ENCODE peak calls at places on chromosomes 12 and 14, in four cellular contexts. W is head of caudate nucleus, P is Daoy, A is LHCN-M2. Z is an unnamed sample.

GRCh38 chr14:77276959-77277358 is 6.0 kb upstream of the NGB start:
- DNase-seq in W (no peak), P (no peak), A (no peak), Z (no peak)

GRCh38 chr12:113002155-113002554 is 23.8 kb downstream of the OAS2 start:
- DNase-seq in W (no peak), P (no peak), A (peak; percentile 31), Z (no peak)

GRCh38 chr12:15532364-15532977 is 210.2 kb downstream of the PTPRO start:
- DNase-seq in W (no peak), P (peak; percentile 65), A (peak; percentile 95), Z (peak; percentile 82)

GRCh38 chr12:69688496-69689427 is 10.3 kb downstream of the BEST3 start:
- DNase-seq in W (no peak), P (peak; percentile 98), A (peak; percentile 99), Z (peak; percentile 94)

GRCh38 chr14:57199911-57200310 is 68.8 kb downstream of the EXOC5 start:
- DNase-seq in W (no peak), P (peak; percentile 60), A (peak; percentile 45), Z (peak; percentile 17)

GRCh38 chr12:15706010-15706676 is 83.0 kb downstream of the EPS8 start:
- DNase-seq in W (no peak), P (no peak), A (no peak), Z (no peak)

GRCh38 chr14:101101456-101102056 is 198.0 kb upstream of the RTL1 start:
- DNase-seq in W (no peak), P (peak; percentile 7), A (no peak), Z (peak; percentile 9)

GRCh38 chr12:56128669-56129209 is 672 bp downstream of the ESYT1 start:
- DNase-seq in W (peak; percentile 31), P (peak; percentile 60), A (no peak), Z (peak; percentile 41)

GRCh38 chr14:55568618-55569017 is 11.4 kb upstream of the KTN1 start:
- DNase-seq in W (no peak), P (no peak), A (no peak), Z (no peak)

Z was measured in M059J.